ENCODE peak calls at places on chromosomes 6 and 20, in six cellular contexts. I, T, H, N, S and Z are unnamed samples.

GRCh38 chr6:83808926-83809325 is 44.2 kb upstream of the RIPPLY2 start:
- DNase-seq in I (no peak), T (no peak), H (no peak), N (no peak), S (no peak), Z (no peak)

GRCh38 chr20:24692429-24693190 is 223.2 kb downstream of the SYNDIG1 start:
- DNase-seq in I (no peak), T (no peak), H (no peak), N (no peak), S (no peak), Z (no peak)

GRCh38 chr6:79717989-79718388 is 86.9 kb downstream of the SH3BGRL2 start:
- DNase-seq in I (no peak), T (no peak), H (no peak), N (no peak), S (no peak), Z (no peak)

GRCh38 chr6:168031411-168032382 is 34.2 kb downstream of the KIF25 start:
- DNase-seq in I (no peak), T (no peak), H (no peak), N (peak), S (no peak), Z (no peak)

GRCh38 chr6:127441881-127442280 is 17.3 kb downstream of the KIAA0408 start:
- DNase-seq in I (no peak), T (no peak), H (no peak), N (no peak), S (no peak), Z (no peak)

GRCh38 chr6:166836785-166837718 is 119.3 kb downstream of the RNASET2 start:
- DNase-seq in I (no peak), T (no peak), H (no peak), N (no peak), S (no peak), Z (no peak)

GRCh38 chr6:152975204-152975915 is 7.5 kb downstream of the FBXO5 start:
- DNase-seq in I (no peak), T (no peak), H (no peak), N (peak), S (no peak), Z (no peak)

GRCh38 chr20:48862279-48862678 is 34.5 kb upstream of the PREX1 start:
- DNase-seq in I (no peak), T (no peak), H (no peak), N (no peak), S (no peak), Z (no peak)

GRCh38 chr20:1664911-1665310 is 7.3 kb upstream of the SIRPG start:
- DNase-seq in I (peak), T (no peak), H (peak), N (no peak), S (peak), Z (no peak)

GRCh38 chr6:26215200-26216014 is 128.2 kb downstream of the HFE start:
- DNase-seq in I (no peak), T (no peak), H (no peak), N (no peak), S (peak), Z (peak)

GRCh38 chr20:53163486-53163885 is 191.3 kb downstream of the TSHZ2 start:
- DNase-seq in I (no peak), T (no peak), H (no peak), N (no peak), S (peak), Z (no peak)

GRCh38 chr6:118993803-118994231 is 58.9 kb upstream of the MCM9 start:
- DNase-seq in I (no peak), T (no peak), H (no peak), N (no peak), S (no peak), Z (no peak)

GRCh38 chr6:69466979-69467570 is 329.7 kb downstream of the LMBRD1 start:
- DNase-seq in I (no peak), T (no peak), H (no peak), N (no peak), S (no peak), Z (no peak)

GRCh38 chr6:43359381-43359780 is 10.1 kb downstream of the ZNF318 start:
- DNase-seq in I (no peak), T (no peak), H (no peak), N (no peak), S (no peak), Z (no peak)

GRCh38 chr6:30490031-30490876 is 945 bp downstream of the HLA-E start:
- DNase-seq in I (no peak), T (peak), H (peak), N (peak), S (peak), Z (peak)

GRCh38 chr6:29653452-29654038 is 3.3 kb upstream of the MOG start:
- DNase-seq in I (no peak), T (peak), H (peak), N (peak), S (peak), Z (peak)

GRCh38 chr6:12137480-12137879 is 125.4 kb downstream of the HIVEP1 start:
- DNase-seq in I (no peak), T (no peak), H (no peak), N (peak), S (no peak), Z (peak)

GRCh38 chr6:133595076-133595868 is 293.6 kb upstream of the TCF21 start:
- DNase-seq in I (no peak), T (no peak), H (no peak), N (peak), S (no peak), Z (no peak)